ENCODE peak calls at places on chromosome 14, in eight cellular contexts. One of them, this sample, is unnamed.
A peak's percentile ranks its signal among the peaks of the same experiment; 100 is the strongest.

GRCh38 chr14:61516125-61516740 is 179.1 kb upstream of the HIF1A start:
- DNase-seq in iPS-NIHi11: no peak
- DNase-seq in stimulated activated CD4-positive, alpha-beta T cell treated with anti-CD3 and anti-CD28 coated beads, TNF-alpha, amount 100 ng/mL, for 1 hour: no peak
- DNase-seq in caudate nucleus: no peak
- DNase-seq in left lung: no peak
- DNase-seq in frontal cortex: no peak
- DNase-seq in A172: no peak
- DNase-seq in kidney: no peak
- DNase-seq in this sample: no peak

GRCh38 chr14:104436047-104436531 is 143.5 kb upstream of the C14orf180 start:
- DNase-seq in left lung: peak; percentile 82
- DNase-seq in A172: peak; percentile 6
- DNase-seq in kidney: peak; percentile 91
- DNase-seq in caudate nucleus: no peak
- DNase-seq in iPS-NIHi11: peak; percentile 83
- DNase-seq in frontal cortex: peak; percentile 43
- DNase-seq in stimulated activated CD4-positive, alpha-beta T cell treated with anti-CD3 and anti-CD28 coated beads, TNF-alpha, amount 100 ng/mL, for 1 hour: no peak
- DNase-seq in this sample: peak; percentile 61

GRCh38 chr14:49492151-49492550 is 94.0 kb downstream of the RPS29 start:
- DNase-seq in stimulated activated CD4-positive, alpha-beta T cell treated with anti-CD3 and anti-CD28 coated beads, TNF-alpha, amount 100 ng/mL, for 1 hour: no peak
- DNase-seq in caudate nucleus: no peak
- DNase-seq in frontal cortex: no peak
- DNase-seq in kidney: no peak
- DNase-seq in left lung: no peak
- DNase-seq in iPS-NIHi11: no peak
- DNase-seq in A172: no peak
- DNase-seq in this sample: no peak

GRCh38 chr14:101988377-101988776 is 24.0 kb downstream of the DYNC1H1 start:
- DNase-seq in left lung: no peak
- DNase-seq in iPS-NIHi11: no peak
- DNase-seq in A172: no peak
- DNase-seq in frontal cortex: no peak
- DNase-seq in stimulated activated CD4-positive, alpha-beta T cell treated with anti-CD3 and anti-CD28 coated beads, TNF-alpha, amount 100 ng/mL, for 1 hour: no peak
- DNase-seq in caudate nucleus: no peak
- DNase-seq in kidney: no peak
- DNase-seq in this sample: no peak

GRCh38 chr14:62957562-62957961 is 87.7 kb downstream of the KCNH5 start:
- DNase-seq in frontal cortex: no peak
- DNase-seq in left lung: no peak
- DNase-seq in A172: peak; percentile 93
- DNase-seq in stimulated activated CD4-positive, alpha-beta T cell treated with anti-CD3 and anti-CD28 coated beads, TNF-alpha, amount 100 ng/mL, for 1 hour: no peak
- DNase-seq in kidney: no peak
- DNase-seq in caudate nucleus: no peak
- DNase-seq in iPS-NIHi11: no peak
- DNase-seq in this sample: peak; percentile 58

GRCh38 chr14:35682802-35683201 is 126.3 kb downstream of the RALGAPA1 start:
- DNase-seq in iPS-NIHi11: no peak
- DNase-seq in A172: no peak
- DNase-seq in left lung: no peak
- DNase-seq in stimulated activated CD4-positive, alpha-beta T cell treated with anti-CD3 and anti-CD28 coated beads, TNF-alpha, amount 100 ng/mL, for 1 hour: no peak
- DNase-seq in caudate nucleus: no peak
- DNase-seq in frontal cortex: no peak
- DNase-seq in kidney: no peak
- DNase-seq in this sample: no peak

GRCh38 chr14:102231476-102232347 is 73.3 kb downstream of the MOK start:
- DNase-seq in iPS-NIHi11: no peak
- DNase-seq in stimulated activated CD4-positive, alpha-beta T cell treated with anti-CD3 and anti-CD28 coated beads, TNF-alpha, amount 100 ng/mL, for 1 hour: no peak
- DNase-seq in kidney: no peak
- DNase-seq in caudate nucleus: no peak
- DNase-seq in A172: no peak
- DNase-seq in left lung: no peak
- DNase-seq in frontal cortex: no peak
- DNase-seq in this sample: no peak

GRCh38 chr14:59454131-59454530 is 11.0 kb downstream of the GPR135 start:
- DNase-seq in iPS-NIHi11: no peak
- DNase-seq in A172: peak; percentile 79
- DNase-seq in stimulated activated CD4-positive, alpha-beta T cell treated with anti-CD3 and anti-CD28 coated beads, TNF-alpha, amount 100 ng/mL, for 1 hour: no peak
- DNase-seq in caudate nucleus: no peak
- DNase-seq in left lung: no peak
- DNase-seq in kidney: no peak
- DNase-seq in frontal cortex: no peak
- DNase-seq in this sample: peak; percentile 75

GRCh38 chr14:29584992-29585391 is 342.7 kb downstream of the PRKD1 start:
- DNase-seq in iPS-NIHi11: peak; percentile 11
- DNase-seq in frontal cortex: no peak
- DNase-seq in kidney: peak; percentile 88
- DNase-seq in stimulated activated CD4-positive, alpha-beta T cell treated with anti-CD3 and anti-CD28 coated beads, TNF-alpha, amount 100 ng/mL, for 1 hour: no peak
- DNase-seq in caudate nucleus: no peak
- DNase-seq in A172: no peak
- DNase-seq in left lung: peak; percentile 59
- DNase-seq in this sample: peak; percentile 47

GRCh38 chr14:97077253-97077653 is 280.1 kb downstream of the VRK1 start:
- DNase-seq in frontal cortex: no peak
- DNase-seq in kidney: no peak
- DNase-seq in stimulated activated CD4-positive, alpha-beta T cell treated with anti-CD3 and anti-CD28 coated beads, TNF-alpha, amount 100 ng/mL, for 1 hour: no peak
- DNase-seq in iPS-NIHi11: no peak
- DNase-seq in caudate nucleus: peak; percentile 16
- DNase-seq in left lung: no peak
- DNase-seq in A172: peak; percentile 77
- DNase-seq in this sample: no peak

GRCh38 chr14:49908433-49908782 is 15.5 kb downstream of the ARF6 start:
- DNase-seq in left lung: no peak
- DNase-seq in A172: no peak
- DNase-seq in caudate nucleus: no peak
- DNase-seq in iPS-NIHi11: no peak
- DNase-seq in kidney: no peak
- DNase-seq in stimulated activated CD4-positive, alpha-beta T cell treated with anti-CD3 and anti-CD28 coated beads, TNF-alpha, amount 100 ng/mL, for 1 hour: no peak
- DNase-seq in frontal cortex: no peak
- DNase-seq in this sample: peak; percentile 32

This sample was measured in hepatic stellate cell.